ENCODE peak calls at places on chromosome 21, in six cellular contexts. C, T, E, X, J and S are unnamed samples.

GRCh38 chr21:31660134-31660565 is 657 bp downstream of the SOD1 start:
- DNase-seq in C (no peak), T (peak; percentile 44), E (peak; percentile 37), X (peak; percentile 89), J (peak; percentile 29), S (no peak)

GRCh38 chr21:31886896-31887595 is 14.2 kb downstream of the HUNK start:
- DNase-seq in C (no peak), T (no peak), E (no peak), X (peak; percentile 48), J (no peak), S (no peak)

GRCh38 chr21:41418956-41419680 is 6.9 kb upstream of the MX1 start:
- DNase-seq in C (no peak), T (no peak), E (no peak), X (peak; percentile 86), J (no peak), S (no peak)

GRCh38 chr21:41666641-41667051 is 100.2 kb downstream of the RIPK4 start:
- DNase-seq in C (no peak), T (no peak), E (no peak), X (peak; percentile 82), J (no peak), S (no peak)

GRCh38 chr21:45868488-45868887 is 113.1 kb upstream of the COL6A1 start:
- DNase-seq in C (no peak), T (no peak), E (no peak), X (peak; percentile 72), J (no peak), S (no peak)

GRCh38 chr21:32682696-32683474 is 44.9 kb downstream of the SYNJ1 start:
- DNase-seq in C (no peak), T (no peak), E (no peak), X (no peak), J (no peak), S (no peak)

GRCh38 chr21:33036430-33037162 is 10.9 kb downstream of the OLIG2 start:
- DNase-seq in C (no peak), T (peak; percentile 39), E (peak; percentile 19), X (no peak), J (no peak), S (no peak)

GRCh38 chr21:16422702-16423101 is 692.9 kb downstream of the USP25 start:
- DNase-seq in C (no peak), T (no peak), E (no peak), X (no peak), J (no peak), S (no peak)

GRCh38 chr21:24110846-24111245 is 1496.4 kb downstream of the MRPL39 start:
- DNase-seq in C (no peak), T (no peak), E (no peak), X (no peak), J (no peak), S (no peak)

GRCh38 chr21:44874240-44874496 is 678 bp upstream of the PTTG1IP start:
- DNase-seq in C (no peak), T (no peak), E (no peak), X (no peak), J (no peak), S (no peak)

GRCh38 chr21:35504277-35504676 is 455.2 kb upstream of the RUNX1 start:
- DNase-seq in C (no peak), T (no peak), E (no peak), X (no peak), J (no peak), S (no peak)

GRCh38 chr21:28975401-28975800 is 17.3 kb downstream of the LTN1 start:
- DNase-seq in C (no peak), T (no peak), E (no peak), X (no peak), J (no peak), S (no peak)

GRCh38 chr21:15624646-15625045 is 105.1 kb upstream of the USP25 start:
- DNase-seq in C (no peak), T (no peak), E (no peak), X (no peak), J (peak; percentile 52), S (no peak)

GRCh38 chr21:35291034-35291433 is 241.9 kb upstream of the RUNX1 start:
- DNase-seq in C (no peak), T (no peak), E (no peak), X (no peak), J (no peak), S (no peak)

GRCh38 chr21:42460391-42461184 is 35.4 kb downstream of the RSPH1 start:
- DNase-seq in C (no peak), T (peak; percentile 75), E (peak; percentile 63), X (peak; percentile 73), J (no peak), S (no peak)

GRCh38 chr21:42461881-42462877 is 33.8 kb downstream of the RSPH1 start:
- DNase-seq in C (no peak), T (no peak), E (no peak), X (peak; percentile 76), J (no peak), S (no peak)

GRCh38 chr21:44415073-44416025 is 40.0 kb upstream of the LRRC3 start:
- DNase-seq in C (no peak), T (peak; percentile 1), E (no peak), X (peak; percentile 59), J (no peak), S (no peak)

GRCh38 chr21:36689324-36689723 is 9.6 kb upstream of the SIM2 start:
- DNase-seq in C (no peak), T (no peak), E (no peak), X (no peak), J (no peak), S (no peak)

GRCh38 chr21:17466166-17466565 is 46.7 kb upstream of the CXADR start:
- DNase-seq in C (no peak), T (no peak), E (no peak), X (no peak), J (peak; percentile 57), S (no peak)

GRCh38 chr21:44870748-44871495 is 2.6 kb downstream of the PTTG1IP start:
- DNase-seq in C (no peak), T (peak; percentile 36), E (peak; percentile 29), X (no peak), J (peak; percentile 73), S (no peak)